ENCODE peak calls at places on chromosome 9, in four cellular contexts. R is AG04450, B is AG10803, I is IMR-90. J is an unnamed sample.
A peak's percentile ranks its signal among the peaks of the same experiment; 100 is the strongest.

GRCh38 chr9:99601506-99601905 is 220.2 kb upstream of the NR4A3 start:
- DNase-seq in R (no peak), B (no peak), I (no peak), J (peak; percentile 1)

GRCh38 chr9:89083626-89084025 is 92.4 kb downstream of the S1PR3 start:
- DNase-seq in R (no peak), B (no peak), I (no peak), J (no peak)

GRCh38 chr9:121699271-121700164 is 48.1 kb downstream of the DAB2IP start:
- DNase-seq in R (no peak), B (peak; percentile 59), I (peak; percentile 55), J (peak; percentile 38)

GRCh38 chr9:94135222-94135621 is 51.0 kb downstream of the PTPDC1 start:
- DNase-seq in R (peak; percentile 55), B (peak; percentile 92), I (peak; percentile 81), J (peak; percentile 99)

GRCh38 chr9:116157436-116158138 is 4.0 kb downstream of the PAPPA start:
- DNase-seq in R (no peak), B (peak; percentile 62), I (peak; percentile 60), J (peak; percentile 66)

GRCh38 chr9:85212887-85213286 is 528.9 kb downstream of the AGTPBP1 start:
- DNase-seq in R (no peak), B (peak; percentile 82), I (no peak), J (peak; percentile 3)

GRCh38 chr9:20512106-20512505 is 110.2 kb downstream of the MLLT3 start:
- DNase-seq in R (peak; percentile 24), B (peak; percentile 85), I (peak; percentile 72), J (peak; percentile 68)

GRCh38 chr9:85258823-85259370 is 482.9 kb downstream of the AGTPBP1 start:
- DNase-seq in R (no peak), B (peak; percentile 70), I (no peak), J (peak; percentile 24)

GRCh38 chr9:125190371-125190801 is 783 bp upstream of the PPP6C start:
- DNase-seq in R (no peak), B (no peak), I (no peak), J (no peak)

GRCh38 chr9:110935829-110936228 is 102.4 kb downstream of the LPAR1 start:
- DNase-seq in R (no peak), B (peak; percentile 15), I (no peak), J (no peak)

GRCh38 chr9:108885643-108886348 is 23.7 kb downstream of the ACTL7A start:
- DNase-seq in R (peak; percentile 34), B (peak; percentile 51), I (peak; percentile 84), J (peak; percentile 89)

DNA sequence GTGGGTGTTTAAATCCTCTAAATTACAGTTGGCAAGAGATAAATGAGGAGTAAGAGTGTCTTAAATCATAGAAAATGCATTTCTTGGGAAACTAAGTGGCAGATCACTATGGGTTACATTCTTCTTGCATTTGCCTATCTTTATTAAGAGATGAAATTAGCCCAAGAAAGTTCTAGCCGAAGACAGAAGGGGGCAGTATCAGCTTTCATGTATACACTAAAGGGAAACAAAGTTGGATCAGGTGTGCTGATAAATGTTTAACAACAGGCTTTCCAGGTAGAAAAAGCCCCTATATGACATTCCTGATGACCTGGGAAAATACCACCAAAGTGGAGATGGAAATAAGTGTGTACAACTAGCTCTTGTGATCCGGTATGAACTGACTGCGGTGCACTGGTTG is 81.9 kb upstream of the TLR4 start:
- DNase-seq in R (no peak), B (no peak), I (no peak), J (no peak)
- TF ChIP-seq CTCF in R (no peak), B (no peak), I (no peak), J (peak; percentile 17)

GRCh38 chr9:135991771-135992170 is 30.6 kb upstream of the UBAC1 start:
- DNase-seq in R (no peak), B (no peak), I (no peak), J (no peak)

GRCh38 chr9:135993840-135994776 is 32.9 kb upstream of the UBAC1 start:
- DNase-seq in R (no peak), B (no peak), I (no peak), J (no peak)

GRCh38 chr9:135995816-135996215 is 34.6 kb upstream of the UBAC1 start:
- DNase-seq in R (no peak), B (no peak), I (no peak), J (no peak)

GRCh38 chr9:135992486-135993408 is 31.6 kb upstream of the UBAC1 start:
- DNase-seq in R (peak; percentile 65), B (peak; percentile 78), I (peak; percentile 84), J (peak; percentile 75)

DNA sequence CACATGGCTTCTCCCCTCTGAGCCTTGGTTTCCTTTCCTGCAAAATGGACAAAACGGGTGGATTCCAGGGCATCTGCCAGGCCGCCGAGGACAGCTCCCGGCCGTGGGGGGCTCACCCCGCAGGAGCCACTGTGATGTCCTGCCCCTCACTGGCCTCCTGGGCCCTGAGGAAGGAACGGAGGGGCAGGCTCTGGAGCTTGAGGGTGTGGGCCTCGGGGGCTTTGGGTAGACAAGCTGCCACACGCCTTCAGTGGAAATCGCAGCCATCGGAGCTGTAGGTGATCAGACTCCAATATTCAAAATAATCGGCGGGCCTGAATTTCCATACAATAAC is 32.2 kb upstream of the UBAC1 start:
- DNase-seq in R (no peak), B (no peak), I (no peak), J (no peak)
- H3K4me3 ChIP-seq in R (peak overlapping the region; percentile 10), B (no peak overlapping the region), I (no peak overlapping the region), J (no peak overlapping the region)

GRCh38 chr9:78470741-78471140 is 173.8 kb downstream of the PSAT1 start:
- DNase-seq in R (no peak), B (no peak), I (no peak), J (no peak)

GRCh38 chr9:78462616-78463015 is 165.7 kb downstream of the PSAT1 start:
- DNase-seq in R (no peak), B (peak; percentile 22), I (peak; percentile 52), J (no peak)

GRCh38 chr9:78472111-78472510 is 175.2 kb downstream of the PSAT1 start:
- DNase-seq in R (no peak), B (no peak), I (no peak), J (no peak)

GRCh38 chr9:78463750-78464149 is 166.8 kb downstream of the PSAT1 start:
- DNase-seq in R (no peak), B (no peak), I (no peak), J (no peak)

DNA sequence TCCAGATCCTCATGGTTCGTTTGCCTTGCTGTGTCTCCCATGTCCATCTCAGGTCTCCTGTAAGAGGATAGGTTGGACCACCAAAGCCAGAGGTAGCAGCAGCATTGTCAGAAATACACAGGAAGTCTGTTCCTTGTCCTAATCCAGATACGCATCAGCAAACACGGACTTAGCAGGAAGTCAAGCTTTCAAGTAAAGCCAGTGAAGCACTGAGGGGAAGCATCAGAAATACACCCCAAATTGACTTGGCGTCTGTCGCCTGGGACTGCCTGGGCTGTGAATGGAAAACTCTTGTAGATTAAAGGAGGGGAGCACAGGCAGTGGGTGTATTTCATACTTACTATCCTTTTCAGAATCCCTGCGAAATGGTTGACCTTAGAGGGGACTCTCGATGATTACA is 171.3 kb downstream of the PSAT1 start:
- DNase-seq in R (no peak), B (no peak), I (no peak), J (no peak)
- TF ChIP-seq CTCF in R (no peak), B (no peak), I (no peak), J (no peak)

GRCh38 chr9:35730486-35730854 is 1.5 kb downstream of the TLN1 start:
- DNase-seq in R (no peak), B (no peak), I (no peak), J (no peak)
- H3K4me3 ChIP-seq in R (peak overlapping the region; percentile 98), B (peak overlapping the region; percentile 97), I (peak overlapping the region; percentile 99), J (peak overlapping the region; percentile 87)

GRCh38 chr9:124009835-124010226 is 1.7 kb upstream of the LHX2 start:
- DNase-seq in R (no peak), B (no peak), I (no peak), J (no peak)

GRCh38 chr9:124010665-124011321 is 775 bp upstream of the LHX2 start:
- DNase-seq in R (no peak), B (peak; percentile 35), I (no peak), J (peak; percentile 40)

GRCh38 chr9:124010303-124010664 is 1.3 kb upstream of the LHX2 start:
- DNase-seq in R (no peak), B (no peak), I (no peak), J (no peak)

GRCh38 chr9:124012368-124013262 is 1.0 kb downstream of the LHX2 start:
- DNase-seq in R (no peak), B (no peak), I (no peak), J (no peak)

GRCh38 chr9:124011460-124012301 is at the start of gene LHX2:
- DNase-seq in R (no peak), B (peak; percentile 71), I (peak; percentile 52), J (peak; percentile 85)
- TF ChIP-seq CTCF in R (no peak), B (no peak), I (no peak), J (peak; percentile 15)

DNA sequence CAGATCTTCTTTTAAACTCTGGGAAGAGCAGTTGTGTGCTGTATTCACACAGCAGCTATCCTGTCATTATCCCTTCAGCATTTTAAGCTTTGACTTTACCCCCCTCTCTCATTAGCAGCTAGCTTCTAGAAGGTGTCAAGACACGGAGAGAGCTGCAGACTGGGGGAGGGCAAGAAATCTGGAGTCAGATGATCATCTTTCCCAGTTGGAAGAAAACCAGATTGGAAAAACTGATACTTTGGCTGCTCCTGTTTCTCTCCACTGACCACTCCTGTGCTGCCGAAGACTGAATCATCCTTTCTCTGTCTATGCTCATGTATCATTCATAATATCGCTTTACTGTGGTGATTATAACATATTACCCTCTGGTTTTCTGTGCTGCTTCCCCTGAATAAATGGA is 75.1 kb downstream of the SH3GL2 start:
- DNase-seq in R (no peak), B (no peak), I (no peak), J (no peak)
- H3K4me3 ChIP-seq in R (no peak overlapping the region), B (no peak overlapping the region), I (no peak overlapping the region), J (no peak overlapping the region)

GRCh38 chr9:131997779-131998178 is 81.9 kb downstream of the MED27 start:
- DNase-seq in R (no peak), B (no peak), I (peak; percentile 53), J (no peak)

GRCh38 chr9:131997076-131997475 is 82.6 kb downstream of the MED27 start:
- DNase-seq in R (no peak), B (no peak), I (no peak), J (no peak)

GRCh38 chr9:132000659-132001058 is 79.0 kb downstream of the MED27 start:
- DNase-seq in R (no peak), B (no peak), I (no peak), J (no peak)

GRCh38 chr9:132001550-132001949 is 78.1 kb downstream of the MED27 start:
- DNase-seq in R (no peak), B (no peak), I (no peak), J (peak; percentile 38)

GRCh38 chr9:131999692-132000551 is 79.7 kb downstream of the MED27 start:
- DNase-seq in R (peak; percentile 45), B (peak; percentile 65), I (peak; percentile 91), J (peak; percentile 68)
- TF ChIP-seq CTCF in R (peak; percentile 41), B (no peak), I (peak; percentile 37), J (peak; percentile 13)

GRCh38 chr9:137382444-137382727 is 40.6 kb downstream of the EXD3 start:
- DNase-seq in R (no peak), B (no peak), I (no peak), J (no peak)

GRCh38 chr9:137384116-137384756 is 38.7 kb downstream of the EXD3 start:
- DNase-seq in R (peak; percentile 53), B (no peak), I (peak; percentile 83), J (peak; percentile 48)

GRCh38 chr9:137382728-137383452 is 40.1 kb downstream of the EXD3 start:
- DNase-seq in R (no peak), B (no peak), I (no peak), J (no peak)

GRCh38 chr9:137385061-137385655 is 37.8 kb downstream of the EXD3 start:
- DNase-seq in R (no peak), B (no peak), I (no peak), J (no peak)

GRCh38 chr9:137383453-137384115 is 39.4 kb downstream of the EXD3 start:
- DNase-seq in R (no peak), B (no peak), I (no peak), J (no peak)
- H3K4me3 ChIP-seq in R (no peak overlapping the region), B (no peak overlapping the region), I (no peak overlapping the region), J (no peak overlapping the region)

GRCh38 chr9:98523231-98523901 is 185.4 kb downstream of the GABBR2 start:
- DNase-seq in R (no peak), B (peak; percentile 47), I (peak; percentile 62), J (peak; percentile 50)
- TF ChIP-seq CTCF in R (peak; percentile 56), B (peak; percentile 65), I (peak; percentile 42), J (peak; percentile 73)